ENCODE peak calls at places on chromosomes 7 and 10, in ten cellular contexts. T is body of pancreas; A is testis; O is CD8-positive, alpha-beta T cell; Q is adrenal gland; F is cardiac fibroblast; D is fibroblast of mammary gland; E is HFF-Myc; S is lower leg skin; N is psoas muscle. R is an unnamed sample.

GRCh38 chr10:73774637-73775036 is 7.2 kb upstream of the CHCHD1 start:
- DNase-seq in T (no peak), A (no peak), O (peak; percentile 21), Q (no peak), F (peak; percentile 58), D (peak; percentile 56), E (no peak), S (no peak), N (no peak), R (peak; percentile 64)

GRCh38 chr10:114498413-114499111 is 94.3 kb upstream of the AFAP1L2 start:
- DNase-seq in T (no peak), A (no peak), O (no peak), Q (no peak), F (no peak), D (no peak), E (no peak), S (no peak), N (no peak), R (no peak)

GRCh38 chr7:94514140-94514889 is 4.7 kb downstream of the CASD1 start:
- DNase-seq in T (no peak), A (no peak), O (no peak), Q (no peak), F (no peak), D (no peak), E (no peak), S (no peak), N (no peak), R (no peak)

GRCh38 chr7:50531401-50531906 is 33.8 kb downstream of the DDC start:
- DNase-seq in T (peak; percentile 63), A (no peak), O (no peak), Q (peak; percentile 33), F (no peak), D (peak; percentile 58), E (no peak), S (no peak), N (no peak), R (no peak)

GRCh38 chr7:139691253-139691781 is 86.5 kb downstream of the HIPK2 start:
- DNase-seq in T (peak; percentile 96), A (no peak), O (no peak), Q (no peak), F (peak; percentile 61), D (peak; percentile 67), E (no peak), S (no peak), N (peak; percentile 91), R (peak; percentile 56)

GRCh38 chr10:94314913-94315545 is 47.7 kb downstream of the NOC3L start:
- DNase-seq in T (no peak), A (no peak), O (no peak), Q (no peak), F (peak; percentile 63), D (peak; percentile 66), E (no peak), S (no peak), N (no peak), R (no peak)

GRCh38 chr10:23917251-23917908 is 291.6 kb upstream of the KIAA1217 start:
- DNase-seq in T (no peak), A (no peak), O (no peak), Q (no peak), F (no peak), D (no peak), E (no peak), S (no peak), N (no peak), R (peak; percentile 3)

GRCh38 chr10:119416855-119417254 is 125.7 kb downstream of the RGS10 start:
- DNase-seq in T (peak; percentile 77), A (peak; percentile 72), O (peak; percentile 52), Q (peak; percentile 55), F (peak; percentile 66), D (peak; percentile 56), E (no peak), S (no peak), N (peak; percentile 77), R (peak; percentile 77)

GRCh38 chr7:28626629-28627262 is 214.4 kb downstream of the CREB5 start:
- DNase-seq in T (peak; percentile 38), A (peak; percentile 17), O (no peak), Q (peak; percentile 20), F (peak; percentile 56), D (peak; percentile 69), E (no peak), S (no peak), N (no peak), R (peak; percentile 48)

GRCh38 chr7:120052884-120053382 is 220.0 kb upstream of the KCND2 start:
- DNase-seq in T (peak; percentile 37), A (peak; percentile 66), O (no peak), Q (peak; percentile 33), F (peak; percentile 97), D (peak; percentile 99), E (no peak), S (peak; percentile 55), N (peak; percentile 76), R (no peak)

GRCh38 chr7:104946338-104946737 is 67.7 kb upstream of the KMT2E start:
- DNase-seq in T (no peak), A (no peak), O (no peak), Q (no peak), F (no peak), D (no peak), E (no peak), S (no peak), N (no peak), R (no peak)

GRCh38 chr10:76318171-76318570 is 886.7 kb downstream of the LRMDA start:
- DNase-seq in T (no peak), A (no peak), O (no peak), Q (no peak), F (no peak), D (no peak), E (no peak), S (no peak), N (no peak), R (no peak)

GRCh38 chr10:76311752-76312699 is 880.6 kb downstream of the LRMDA start:
- DNase-seq in T (peak; percentile 67), A (peak; percentile 48), O (no peak), Q (no peak), F (peak; percentile 24), D (peak; percentile 45), E (no peak), S (peak; percentile 39), N (no peak), R (peak; percentile 49)

GRCh38 chr10:76317078-76317477 is 885.7 kb downstream of the LRMDA start:
- DNase-seq in T (no peak), A (no peak), O (no peak), Q (no peak), F (no peak), D (no peak), E (no peak), S (no peak), N (no peak), R (no peak)

GRCh38 chr10:76316234-76316633 is 884.8 kb downstream of the LRMDA start:
- DNase-seq in T (no peak), A (no peak), O (no peak), Q (no peak), F (no peak), D (no peak), E (no peak), S (no peak), N (no peak), R (no peak)

GRCh38 chr10:76315240-76315639 is 883.8 kb downstream of the LRMDA start:
- DNase-seq in T (no peak), A (peak; percentile 58), O (no peak), Q (no peak), F (no peak), D (no peak), E (no peak), S (no peak), N (no peak), R (no peak)
- TF ChIP-seq CTCF in T (no peak), A (peak; percentile 12), O (no peak), Q (no peak), F (no peak), D (no peak), E (no peak), S (no peak), N (no peak), R (no peak)

DNA sequence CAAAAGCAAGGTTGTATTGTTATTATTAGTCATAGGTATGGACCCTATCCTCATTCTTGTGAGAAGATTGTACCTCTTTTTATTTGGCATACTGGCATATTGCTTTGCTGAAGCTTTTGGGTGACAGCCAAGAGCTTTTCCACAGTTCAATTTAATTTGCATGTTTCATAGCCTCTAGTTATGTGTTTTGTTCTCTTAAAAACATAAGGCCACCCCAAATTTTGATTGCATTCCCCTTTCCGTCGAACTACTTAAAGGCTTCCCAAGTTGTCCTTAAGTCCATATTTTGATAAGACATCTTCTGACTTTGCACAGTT is 1.6 kb downstream of the MCU start:
- DNase-seq in T (no peak), A (no peak), O (no peak), Q (no peak), F (no peak), D (no peak), E (no peak), S (no peak), N (no peak), R (no peak)
- H3K4me3 ChIP-seq in T (no peak overlapping the region), A (no peak overlapping the region), O (no peak overlapping the region), Q (peak overlapping the region; percentile 95), F (peak overlapping the region; percentile 88), D (peak overlapping the region; percentile 87), E (peak overlapping the region; percentile 83), S (no peak overlapping the region), N (peak overlapping the region; percentile 94), R (no peak overlapping the region)

GRCh38 chr7:27182285-27182827 is 2.7 kb downstream of the HOXA11 start:
- DNase-seq in T (no peak), A (no peak), O (no peak), Q (peak; percentile 13), F (no peak), D (no peak), E (no peak), S (no peak), N (no peak), R (no peak)
- TF ChIP-seq CTCF in T (no peak), A (no peak), O (no peak), Q (no peak), F (no peak), D (no peak), E (peak; percentile 16), S (no peak), N (no peak), R (no peak)

GRCh38 chr7:972670-973309 is 2.6 kb downstream of the COX19 start:
- DNase-seq in T (no peak), A (no peak), O (no peak), Q (no peak), F (peak; percentile 51), D (no peak), E (no peak), S (no peak), N (no peak), R (peak; percentile 60)

GRCh38 chr7:974172-974571 is 1.2 kb downstream of the COX19 start:
- DNase-seq in T (no peak), A (no peak), O (no peak), Q (no peak), F (peak; percentile 26), D (peak; percentile 20), E (no peak), S (no peak), N (no peak), R (no peak)

GRCh38 chr7:972110-972509 is 3.2 kb downstream of the COX19 start:
- DNase-seq in T (no peak), A (no peak), O (no peak), Q (no peak), F (no peak), D (no peak), E (no peak), S (no peak), N (no peak), R (no peak)

GRCh38 chr7:974820-975681 is at the start of gene COX19:
- DNase-seq in T (peak; percentile 91), A (peak; percentile 90), O (peak; percentile 90), Q (peak; percentile 93), F (peak; percentile 95), D (peak; percentile 82), E (peak; percentile 33), S (peak; percentile 84), N (peak; percentile 95), R (peak; percentile 95)

GRCh38 chr7:973312-973711 is 2.0 kb downstream of the COX19 start:
- DNase-seq in T (no peak), A (no peak), O (no peak), Q (no peak), F (no peak), D (no peak), E (no peak), S (no peak), N (no peak), R (no peak)
- H3K4me3 ChIP-seq in T (no peak overlapping the region), A (no peak overlapping the region), O (no peak overlapping the region), Q (peak overlapping the region; percentile 99), F (no peak overlapping the region), D (no peak overlapping the region), E (no peak overlapping the region), S (no peak overlapping the region), N (no peak overlapping the region), R (no peak overlapping the region)

R was measured in cardiac muscle cell.